ENCODE peak calls at places on chromosomes 2 and 18, in nine cellular contexts. Z, A, O, B, R, X, S, Q and P are unnamed samples.

GRCh38 chr2:44686561-44686960 is 254.9 kb upstream of the SIX3 start:
- DNase-seq in Z (no peak), A (peak; percentile 80), O (no peak), B (no peak), R (peak; percentile 69), X (peak; percentile 6), S (no peak), Q (no peak), P (no peak)

GRCh38 chr2:165522746-165523145 is 53.2 kb downstream of the CSRNP3 start:
- DNase-seq in Z (no peak), A (no peak), O (no peak), B (no peak), R (no peak), X (no peak), S (no peak), Q (no peak), P (no peak)

GRCh38 chr18:69974365-69974764 is 26.7 kb upstream of the CD226 start:
- DNase-seq in Z (no peak), A (peak; percentile 46), O (no peak), B (no peak), R (peak; percentile 65), X (no peak), S (no peak), Q (no peak), P (no peak)

GRCh38 chr18:32389868-32390267 is 80.8 kb downstream of the GAREM1 start:
- DNase-seq in Z (no peak), A (no peak), O (peak; percentile 64), B (no peak), R (no peak), X (no peak), S (no peak), Q (peak; percentile 81), P (peak; percentile 91)

GRCh38 chr18:26482567-26482966 is 65.8 kb downstream of the KCTD1 start:
- DNase-seq in Z (no peak), A (peak; percentile 61), O (no peak), B (no peak), R (no peak), X (no peak), S (no peak), Q (no peak), P (no peak)

GRCh38 chr18:58464104-58464625 is 164.7 kb downstream of the ALPK2 start:
- DNase-seq in Z (no peak), A (peak; percentile 46), O (no peak), B (no peak), R (no peak), X (no peak), S (no peak), Q (no peak), P (no peak)

GRCh38 chr18:61535401-61535800 is 202.2 kb downstream of the CDH20 start:
- DNase-seq in Z (no peak), A (no peak), O (no peak), B (no peak), R (no peak), X (no peak), S (no peak), Q (no peak), P (no peak)

GRCh38 chr2:37655442-37655841 is 16.0 kb downstream of the CDC42EP3 start:
- DNase-seq in Z (no peak), A (no peak), O (no peak), B (no peak), R (no peak), X (no peak), S (no peak), Q (no peak), P (no peak)

GRCh38 chr2:15565994-15566671 is 5.0 kb upstream of the NBAS start:
- DNase-seq in Z (no peak), A (no peak), O (no peak), B (no peak), R (no peak), X (no peak), S (no peak), Q (no peak), P (no peak)

GRCh38 chr18:57430166-57430958 is 4.8 kb upstream of the ONECUT2 start:
- DNase-seq in Z (no peak), A (no peak), O (no peak), B (no peak), R (no peak), X (no peak), S (no peak), Q (no peak), P (no peak)

GRCh38 chr2:201116115-201116958 is at the start of gene CFLAR:
- DNase-seq in Z (peak; percentile 90), A (peak; percentile 63), O (peak; percentile 77), B (peak; percentile 64), R (peak; percentile 75), X (peak; percentile 81), S (peak; percentile 71), Q (peak; percentile 89), P (peak; percentile 88)

GRCh38 chr18:48405108-48405507 is 4.1 kb downstream of the ZBTB7C start:
- DNase-seq in Z (no peak), A (peak; percentile 42), O (no peak), B (no peak), R (peak; percentile 22), X (no peak), S (no peak), Q (no peak), P (no peak)

GRCh38 chr2:235644191-235644590 is 150.3 kb downstream of the AGAP1 start:
- DNase-seq in Z (no peak), A (no peak), O (no peak), B (no peak), R (no peak), X (no peak), S (peak; percentile 25), Q (no peak), P (no peak)

GRCh38 chr18:63073481-63073880 is 246.1 kb downstream of the BCL2 start:
- DNase-seq in Z (no peak), A (peak; percentile 54), O (no peak), B (no peak), R (no peak), X (no peak), S (no peak), Q (no peak), P (no peak)

GRCh38 chr2:215958231-215958630 is 55.1 kb downstream of the MREG start:
- DNase-seq in Z (no peak), A (no peak), O (no peak), B (no peak), R (no peak), X (no peak), S (no peak), Q (no peak), P (no peak)

GRCh38 chr2:208256192-208256782 is 1.4 kb upstream of the IDH1 start:
- DNase-seq in Z (no peak), A (peak; percentile 49), O (no peak), B (no peak), R (no peak), X (no peak), S (no peak), Q (no peak), P (no peak)

GRCh38 chr2:128607440-128607839 is 288.8 kb upstream of the HS6ST1 start:
- DNase-seq in Z (no peak), A (no peak), O (no peak), B (no peak), R (no peak), X (no peak), S (no peak), Q (peak; percentile 17), P (no peak)

GRCh38 chr2:241140445-241140840 is 8.8 kb downstream of the PASK start:
- DNase-seq in Z (peak; percentile 41), A (no peak), O (no peak), B (no peak), R (no peak), X (no peak), S (no peak), Q (no peak), P (no peak)

GRCh38 chr2:239330836-239331235 is 70.0 kb downstream of the HDAC4 start:
- DNase-seq in Z (peak; percentile 74), A (no peak), O (no peak), B (no peak), R (no peak), X (no peak), S (no peak), Q (no peak), P (no peak)

GRCh38 chr2:159185401-159186130 is 100.9 kb downstream of the WDSUB1 start:
- DNase-seq in Z (no peak), A (peak; percentile 31), O (no peak), B (no peak), R (peak; percentile 58), X (peak; percentile 44), S (no peak), Q (no peak), P (peak; percentile 22)

GRCh38 chr18:47635416-47635815 is 295.0 kb downstream of the SMAD2 start:
- DNase-seq in Z (no peak), A (no peak), O (no peak), B (no peak), R (no peak), X (no peak), S (no peak), Q (no peak), P (no peak)

GRCh38 chr2:56624181-56624580 is 440.4 kb downstream of the CCDC85A start:
- DNase-seq in Z (no peak), A (peak; percentile 20), O (no peak), B (no peak), R (no peak), X (no peak), S (no peak), Q (no peak), P (no peak)

GRCh38 chr2:10258726-10259125 is 44.0 kb upstream of the HPCAL1 start:
- DNase-seq in Z (no peak), A (peak; percentile 27), O (no peak), B (no peak), R (no peak), X (no peak), S (no peak), Q (no peak), P (no peak)

GRCh38 chr18:2719040-2719439 is 63.5 kb downstream of the SMCHD1 start:
- DNase-seq in Z (no peak), A (no peak), O (no peak), B (no peak), R (no peak), X (no peak), S (no peak), Q (no peak), P (no peak)
- H3K36me3 ChIP-seq in Z (peaks cover 9% of the 10 kb centered on the region), A (peaks cover 48% of the 10 kb centered on the region), O (peaks cover 96% of the 10 kb centered on the region), B (peaks cover 6% of the 10 kb centered on the region), R (peaks cover 38% of the 10 kb centered on the region), X (no peaks in the 10 kb centered on the region), S (peaks cover 75% of the 10 kb centered on the region), Q (peaks cover 89% of the 10 kb centered on the region), P (peaks cover 20% of the 10 kb centered on the region)

GRCh38 chr2:179247318-179248023 is 17.2 kb downstream of the SESTD1 start:
- DNase-seq in Z (no peak), A (no peak), O (no peak), B (no peak), R (no peak), X (no peak), S (no peak), Q (no peak), P (no peak)
- H3K4me1 ChIP-seq in Z (peaks cover 8% of the 10 kb centered on the region), A (peaks cover 10% of the 10 kb centered on the region), O (no peaks in the 10 kb centered on the region), B (no peaks in the 10 kb centered on the region), R (no peaks in the 10 kb centered on the region), X (no peaks in the 10 kb centered on the region), S (no peaks in the 10 kb centered on the region), Q (peaks cover 12% of the 10 kb centered on the region), P (peaks cover 3% of the 10 kb centered on the region)

GRCh38 chr18:9941108-9941507 is 27.3 kb downstream of the VAPA start:
- DNase-seq in Z (no peak), A (no peak), O (no peak), B (no peak), R (no peak), X (no peak), S (no peak), Q (no peak), P (peak; percentile 26)
- H3K36me3 ChIP-seq in Z (peaks cover 2% of the 10 kb centered on the region), A (peaks cover 64% of the 10 kb centered on the region), O (peaks cover 96% of the 10 kb centered on the region), B (no peaks in the 10 kb centered on the region), R (peaks cover 28% of the 10 kb centered on the region), X (peaks cover 14% of the 10 kb centered on the region), S (peaks cover 63% of the 10 kb centered on the region), Q (peaks cover 91% of the 10 kb centered on the region), P (no peaks in the 10 kb centered on the region)

GRCh38 chr2:237691908-237692600 is 64.7 kb downstream of the LRRFIP1 start:
- DNase-seq in Z (peak; percentile 98), A (peak; percentile 86), O (peak; percentile 98), B (peak; percentile 92), R (peak; percentile 80), X (peak; percentile 69), S (peak; percentile 91), Q (peak; percentile 99), P (peak; percentile 93)
- H3K4me1 ChIP-seq in Z (peaks cover 80% of the 10 kb centered on the region), A (peaks cover 68% of the 10 kb centered on the region), O (peaks cover 15% of the 10 kb centered on the region), B (peaks cover 9% of the 10 kb centered on the region), R (peaks cover 30% of the 10 kb centered on the region), X (peaks cover 55% of the 10 kb centered on the region), S (peaks cover 40% of the 10 kb centered on the region), Q (peaks cover 83% of the 10 kb centered on the region), P (peaks cover 45% of the 10 kb centered on the region)